ENCODE peak calls at places on chromosomes 4 and X, in eight cellular contexts. B is HCT116, D is AG09319, Z is tibial artery, L is IMR-90, P is psoas muscle, F is H9, G is Panc1. S is an unnamed sample.
A peak's percentile ranks its signal among the peaks of the same experiment; 100 is the strongest.

GRCh38 chr4:27081675-27082579 is 221.3 kb downstream of the STIM2 start:
- DNase-seq in F (no peak), B (no peak), Z (no peak), D (no peak), G (no peak), L (no peak), P (no peak), S (no peak)

GRCh38 chr4:123659759-123660158 is 263.2 kb downstream of the SPRY1 start:
- DNase-seq in G (no peak), L (no peak), Z (no peak), B (no peak), D (no peak), F (no peak), P (no peak), S (no peak)

GRCh38 chrX:63686878-63687714 is 97.9 kb downstream of the ARHGEF9 start:
- DNase-seq in G (peak; percentile 35), L (peak; percentile 45), Z (no peak), P (no peak), D (peak; percentile 5), B (peak; percentile 3), F (peak; percentile 26), S (peak; percentile 18)

GRCh38 chr4:82217986-82218715 is 155.6 kb downstream of the HNRNPD start:
- DNase-seq in Z (no peak), B (peak; percentile 10), L (no peak), F (no peak), P (no peak), G (no peak), D (no peak), S (no peak)

GRCh38 chrX:150352581-150352980 is 10.5 kb upstream of the MAMLD1 start:
- DNase-seq in F (no peak), G (no peak), P (no peak), D (no peak), Z (no peak), B (no peak), L (peak; percentile 34), S (no peak)

GRCh38 chr4:127917151-127917550 is 36.5 kb downstream of the PLK4 start:
- DNase-seq in Z (no peak), L (no peak), D (no peak), B (no peak), P (no peak), F (no peak), G (no peak), S (no peak)

GRCh38 chrX:132594129-132594528 is 105.3 kb upstream of the MBNL3 start:
- DNase-seq in Z (no peak), D (no peak), F (no peak), G (no peak), L (no peak), P (no peak), B (no peak), S (no peak)

GRCh38 chr4:5460106-5460801 is 248.1 kb downstream of the EVC2 start:
- DNase-seq in D (no peak), F (peak; percentile 67), L (peak; percentile 37), Z (peak; percentile 47), B (peak; percentile 4), P (no peak), G (peak; percentile 13), S (peak; percentile 62)

GRCh38 chrX:84046403-84046984 is 141.5 kb downstream of the RPS6KA6 start:
- DNase-seq in B (no peak), D (peak; percentile 15), Z (no peak), G (peak; percentile 12), L (peak; percentile 38), F (peak; percentile 50), P (no peak), S (peak; percentile 24)

GRCh38 chr4:79603681-79604080 is 195.7 kb upstream of the GK2 start:
- DNase-seq in G (no peak), F (no peak), P (no peak), D (no peak), Z (no peak), B (no peak), L (no peak), S (no peak)

GRCh38 chrX:154359362-154360154 is 14.9 kb downstream of the FLNA start:
- DNase-seq in Z (no peak), G (no peak), L (no peak), P (no peak), B (no peak), D (no peak), F (no peak), S (no peak)

GRCh38 chr4:48017108-48017527 is 546 bp downstream of the NIPAL1 start:
- DNase-seq in Z (peak; percentile 65), L (peak; percentile 66), G (no peak), D (no peak), F (peak; percentile 79), B (peak; percentile 51), P (peak; percentile 39), S (peak; percentile 60)

GRCh38 chrX:122501652-122502051 is 682.4 kb upstream of the GRIA3 start:
- DNase-seq in B (no peak), P (no peak), Z (no peak), D (no peak), L (no peak), F (no peak), G (no peak), S (no peak)

GRCh38 chr4:124943145-124943889 is 230.8 kb upstream of the ANKRD50 start:
- DNase-seq in D (no peak), F (no peak), B (peak; percentile 24), P (no peak), L (no peak), Z (no peak), G (no peak), S (no peak)

GRCh38 chr4:119211856-119212250 is 660 bp upstream of the USP53 start:
- DNase-seq in P (no peak), G (no peak), Z (no peak), B (no peak), F (no peak), L (no peak), D (no peak), S (no peak)

GRCh38 chr4:152979731-152980330 is 43.7 kb downstream of the FHDC1 start:
- DNase-seq in Z (no peak), D (no peak), B (no peak), P (no peak), L (no peak), G (no peak), F (no peak), S (no peak)

GRCh38 chrX:47170861-47171692 is 22.6 kb upstream of the UBA1 start:
- DNase-seq in P (no peak), G (no peak), F (no peak), L (no peak), D (no peak), B (no peak), Z (no peak), S (no peak)

GRCh38 chr4:186807131-186807530 is 83.5 kb upstream of the FAT1 start:
- DNase-seq in D (no peak), G (no peak), L (no peak), Z (no peak), P (no peak), B (no peak), F (no peak), S (no peak)

GRCh38 chr4:186807809-186808634 is 84.4 kb upstream of the FAT1 start:
- DNase-seq in P (no peak), D (peak; percentile 25), F (no peak), Z (no peak), G (no peak), L (no peak), B (no peak), S (no peak)

GRCh38 chr4:186806679-186807078 is 83.0 kb upstream of the FAT1 start:
- DNase-seq in F (no peak), L (no peak), G (no peak), P (no peak), B (no peak), D (no peak), Z (no peak), S (no peak)

GRCh38 chr4:186808635-186809018 is 85.0 kb upstream of the FAT1 start:
- DNase-seq in L (peak; percentile 96), Z (no peak), G (no peak), F (no peak), D (no peak), B (peak; percentile 74), P (no peak), S (no peak)

GRCh38 chr4:186805020-186805820 is 81.6 kb upstream of the FAT1 start:
- DNase-seq in L (no peak), B (no peak), G (no peak), D (no peak), Z (no peak), F (no peak), P (no peak), S (no peak)
- TF ChIP-seq CTCF in L (no peak), B (no peak), G (no peak), D (no peak), Z (no peak), F (no peak), P (no peak), S (no peak)

DNA sequence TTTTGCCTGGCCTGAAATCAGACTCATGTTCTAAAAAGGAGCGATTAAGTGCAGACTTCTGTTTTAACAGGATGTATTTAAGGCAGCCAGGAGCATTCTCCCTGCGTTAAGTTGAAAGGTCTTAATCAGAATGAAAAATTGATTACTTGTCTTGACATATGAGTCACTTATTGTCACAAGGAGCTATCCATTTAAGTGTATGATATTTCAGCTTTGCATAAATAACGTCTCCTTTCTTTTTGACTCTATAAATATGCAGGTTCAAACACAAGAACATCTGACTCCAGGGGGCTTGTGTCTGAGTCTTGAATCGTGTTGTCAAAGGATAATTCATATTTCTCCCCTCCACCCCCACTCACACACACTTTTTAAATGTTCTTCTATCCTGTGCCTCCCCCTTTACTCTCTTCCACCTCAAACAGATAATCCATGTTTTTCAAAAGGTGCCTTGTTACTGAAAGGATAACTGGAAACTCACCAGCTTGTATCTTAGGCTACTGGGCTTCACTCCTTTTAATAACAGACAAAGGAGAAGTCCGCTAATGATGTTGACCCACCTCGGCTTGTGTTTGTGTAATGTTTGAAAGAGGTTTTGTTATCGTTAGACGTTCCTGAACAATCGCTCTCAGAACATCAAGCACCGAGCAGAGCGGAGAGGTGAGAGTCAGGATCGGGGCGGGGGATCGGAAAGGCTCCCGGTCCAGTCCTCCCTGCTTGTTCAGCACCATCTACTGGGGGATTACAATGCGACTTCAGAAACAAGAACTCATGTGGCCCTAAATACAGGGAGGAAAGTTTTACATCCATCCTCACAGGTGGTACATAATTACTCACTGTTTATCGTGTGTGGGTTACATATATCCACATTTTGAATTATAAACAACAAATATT is 107.5 kb upstream of the RPL34 start:
- DNase-seq in G (no peak), F (peak; percentile 62), B (no peak), Z (no peak), D (peak; percentile 16), L (peak; percentile 66), P (no peak), S (peak; percentile 40)
- TF ChIP-seq CTCF in G (peak; percentile 33), F (peak; percentile 58), B (no peak), Z (no peak), D (peak; percentile 50), L (peak; percentile 56), P (no peak), S (no peak)

GRCh38 chr4:22356996-22357596 is 158.8 kb downstream of the ADGRA3 start:
- DNase-seq in F (no peak), B (no peak), L (peak; percentile 32), G (no peak), P (no peak), Z (no peak), D (peak; percentile 10), S (no peak)
- TF ChIP-seq CTCF in F (peak; percentile 46), B (peak; percentile 22), L (peak; percentile 49), G (peak; percentile 37), P (no peak), Z (no peak), D (peak; percentile 47), S (no peak)

DNA sequence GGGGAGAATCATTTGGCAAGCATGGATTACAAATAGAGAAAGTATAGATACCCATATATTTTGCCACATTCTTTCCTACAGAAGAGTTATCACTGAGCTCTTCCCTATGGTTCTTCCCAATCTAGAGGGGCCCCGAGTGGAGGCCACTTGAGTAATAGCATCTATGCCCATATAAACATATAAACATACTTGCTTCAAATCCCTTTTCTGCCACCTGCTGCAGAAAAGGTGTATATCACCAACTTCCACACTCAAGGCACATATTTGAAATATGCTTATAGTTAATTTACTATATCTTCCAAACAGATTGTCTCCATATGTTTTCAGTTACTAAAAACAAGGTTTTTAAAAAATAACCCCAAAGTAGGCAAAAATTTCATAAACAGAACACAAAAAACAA is 642.8 kb upstream of the DIPK2B start:
- DNase-seq in D (no peak), Z (no peak), F (no peak), B (no peak), L (no peak), G (no peak), P (no peak), S (no peak)
- TF ChIP-seq CTCF in D (no peak), Z (no peak), F (no peak), B (no peak), L (peak; percentile 21), G (peak; percentile 29), P (peak; percentile 15), S (no peak)